ENCODE peak calls at places on chromosomes 4 and X, in five cellular contexts. V is NCI-H2081; A is stimulated activated CD4-positive, alpha-beta T cell treated with anti-CD3 and anti-CD28 coated beads, Interleukin-1b, Interleukin-23, amount 100 ng/mL, for 24 hours; Q is kidney tubule cell; M is kidney epithelial cell. H is an unnamed sample.

GRCh38 chr4:622071-622995 is 3.0 kb upstream of the PDE6B start:
- DNase-seq in Q (no peak), M (no peak), V (no peak), A (no peak), H (no peak)

GRCh38 chr4:89724716-89725115 is 112.2 kb downstream of the SNCA start:
- DNase-seq in V (no peak), M (peak; percentile 23), Q (peak; percentile 13), A (no peak), H (no peak)

GRCh38 chr4:54657194-54657555 is 582 bp upstream of the KIT start:
- DNase-seq in Q (no peak), A (no peak), M (no peak), V (peak; percentile 75), H (no peak)

GRCh38 chrX:23403849-23404248 is 69.2 kb downstream of the PTCHD1 start:
- DNase-seq in V (peak; percentile 24), Q (peak; percentile 4), A (no peak), M (no peak), H (no peak)

GRCh38 chrX:18873189-18873791 is 110.6 kb downstream of the PHKA2 start:
- DNase-seq in Q (peak; percentile 57), V (no peak), M (no peak), A (no peak), H (peak; percentile 54)

GRCh38 chr4:7939377-7940108 is at the start of gene AFAP1:
- DNase-seq in V (peak; percentile 89), A (peak; percentile 88), Q (peak; percentile 91), M (no peak), H (peak; percentile 67)

GRCh38 chr4:126489826-126490463 is 1142.8 kb upstream of the INTU start:
- DNase-seq in V (no peak), A (no peak), Q (no peak), M (no peak), H (no peak)

GRCh38 chr4:188305690-188306089 is 166.4 kb downstream of the TRIML1 start:
- DNase-seq in A (no peak), M (no peak), V (no peak), Q (peak; percentile 7), H (no peak)

GRCh38 chr4:7924570-7924969 is 15.1 kb downstream of the AFAP1 start:
- DNase-seq in A (no peak), M (no peak), Q (no peak), V (peak; percentile 51), H (no peak)

GRCh38 chr4:84366932-84367331 is 132.2 kb downstream of the NKX6-1 start:
- DNase-seq in M (no peak), A (no peak), Q (no peak), V (no peak), H (no peak)

GRCh38 chrX:33968611-33969010 is 163.5 kb downstream of the FAM47A start:
- DNase-seq in Q (no peak), V (no peak), A (no peak), M (no peak), H (no peak)

GRCh38 chr4:825063-825968 is 613 bp downstream of the CPLX1 start:
- DNase-seq in A (no peak), M (no peak), V (peak; percentile 18), Q (no peak), H (no peak)

GRCh38 chrX:136275553-136275952 is 24.4 kb upstream of the MAP7D3 start:
- DNase-seq in Q (no peak), A (no peak), V (no peak), M (no peak), H (no peak)

GRCh38 chr4:121801715-121802075 is 572 bp downstream of the EXOSC9 start:
- DNase-seq in V (no peak), Q (no peak), A (no peak), M (no peak), H (no peak)

GRCh38 chr4:67198757-67199156 is 346.5 kb downstream of the CENPC start:
- DNase-seq in Q (peak; percentile 54), V (peak; percentile 23), M (peak; percentile 18), A (no peak), H (no peak)

GRCh38 chr4:146545102-146545501 is 23.4 kb upstream of the SLC10A7 start:
- DNase-seq in Q (peak; percentile 26), M (no peak), V (peak; percentile 1), A (no peak), H (no peak)